ENCODE peak calls at places on chromosomes 6 and 20, in five cellular contexts. K is occipital lobe; O is SJSA1; E is caudate nucleus; B is CD8-positive, alpha-beta memory T cell. H is an unnamed sample.

GRCh38 chr6:94424692-94425091 is 1005.3 kb upstream of the EPHA7 start:
- DNase-seq in K (no peak), O (no peak), E (no peak), B (no peak), H (no peak)

GRCh38 chr6:5481024-5481423 is 219.7 kb downstream of the FARS2 start:
- DNase-seq in K (no peak), O (no peak), E (no peak), B (no peak), H (no peak)

GRCh38 chr6:165811512-165811911 is 148.5 kb upstream of the PDE10A start:
- DNase-seq in K (no peak), O (no peak), E (no peak), B (no peak), H (no peak)

GRCh38 chr6:111550953-111551352 is 54.7 kb downstream of the TRAF3IP2 start:
- DNase-seq in K (no peak), O (no peak), E (no peak), B (no peak), H (no peak)

GRCh38 chr6:42748241-42748898 is 2.5 kb upstream of the TBCC start:
- DNase-seq in K (no peak), O (no peak), E (no peak), B (no peak), H (no peak)

GRCh38 chr20:51696304-51697118 is 71.7 kb downstream of the ATP9A start:
- DNase-seq in K (no peak), O (peak; percentile 53), E (no peak), B (no peak), H (no peak)

GRCh38 chr6:157093555-157093954 is 229.8 kb downstream of the TMEM242 start:
- DNase-seq in K (no peak), O (no peak), E (no peak), B (no peak), H (no peak)

GRCh38 chr6:17393335-17394191 is at the start of gene CAP2:
- DNase-seq in K (peak; percentile 84), O (peak; percentile 62), E (peak; percentile 85), B (no peak), H (peak; percentile 75)

GRCh38 chr20:25692499-25692898 is 4.2 kb downstream of the ZNF337 start:
- DNase-seq in K (no peak), O (no peak), E (no peak), B (no peak), H (no peak)

H was measured in HS-27A.